ENCODE peak calls at places on chromosome 13, in six cellular contexts. S is T-cell; D is stimulated activated CD8-positive, alpha-beta memory T cell treated with anti-CD3 and anti-CD28 coated beads, Interleukin-12 subunit alpha, Interleukin-12 subunit beta, amount 100 ng/mL, for 4 hours; Y is AG09309; W is ELF-1; M is brain pericyte. K is an unnamed sample.
A peak's percentile ranks its signal among the peaks of the same experiment; 100 is the strongest.

GRCh38 chr13:110250258-110250891 is 56.6 kb downstream of the COL4A1 start:
- DNase-seq in S (no peak), D (no peak), Y (no peak), W (no peak), M (peak; percentile 71), K (peak; percentile 28)

GRCh38 chr13:110475117-110475516 is 86.4 kb downstream of the RAB20 start:
- DNase-seq in S (no peak), D (no peak), Y (no peak), W (no peak), M (no peak), K (peak; percentile 68)

GRCh38 chr13:98543380-98544104 is 33.4 kb downstream of the STK24 start:
- DNase-seq in S (no peak), D (no peak), Y (no peak), W (no peak), M (no peak), K (no peak)

GRCh38 chr13:80010286-80010831 is 330.6 kb downstream of the SPRY2 start:
- DNase-seq in S (no peak), D (no peak), Y (no peak), W (no peak), M (no peak), K (no peak)

GRCh38 chr13:99124695-99125334 is 75.8 kb upstream of the UBAC2 start:
- DNase-seq in S (no peak), D (no peak), Y (peak; percentile 4), W (no peak), M (no peak), K (no peak)

GRCh38 chr13:95181586-95181985 is 119.7 kb downstream of the ABCC4 start:
- DNase-seq in S (no peak), D (no peak), Y (no peak), W (no peak), M (no peak), K (no peak)

GRCh38 chr13:51937320-51938290 is 73.6 kb downstream of the ATP7B start:
- DNase-seq in S (no peak), D (no peak), Y (no peak), W (no peak), M (no peak), K (no peak)

GRCh38 chr13:106382569-106382968 is 152.9 kb downstream of the EFNB2 start:
- DNase-seq in S (no peak), D (no peak), Y (no peak), W (no peak), M (no peak), K (no peak)

GRCh38 chr13:74056829-74057564 is 77.2 kb downstream of the KLF12 start:
- DNase-seq in S (no peak), D (no peak), Y (no peak), W (no peak), M (no peak), K (no peak)

GRCh38 chr13:67183151-67183550 is 47.0 kb downstream of the PCDH9 start:
- DNase-seq in S (no peak), D (no peak), Y (no peak), W (no peak), M (no peak), K (no peak)

K was measured in lung.